ENCODE peak calls at places on chromosome X, in four cellular contexts. M, U, R and S are unnamed samples.

GRCh38 chrX:53445977-53446376 is 11.8 kb upstream of the HSD17B10 start:
- DNase-seq in R (no peak), U (peak), M (no peak), S (no peak)

GRCh38 chrX:15915959-15916703 is 61.5 kb upstream of the AP1S2 start:
- DNase-seq in U (peak), M (no peak), R (no peak), S (no peak)

GRCh38 chrX:100611951-100612350 is 24.7 kb downstream of the TSPAN6 start:
- DNase-seq in M (no peak), R (no peak), U (no peak), S (no peak)

GRCh38 chrX:140701480-140701879 is 8.1 kb upstream of the LINC00632 start:
- DNase-seq in R (no peak), M (no peak), U (peak), S (peak)

GRCh38 chrX:153361781-153362397 is 27.9 kb downstream of the ZNF275 start:
- DNase-seq in M (no peak), U (no peak), R (no peak), S (no peak)

GRCh38 chrX:17328837-17329236 is 46.2 kb upstream of the NHS start:
- DNase-seq in U (no peak), R (no peak), M (no peak), S (no peak)

GRCh38 chrX:139881130-139881529 is 51.7 kb downstream of the ATP11C start:
- DNase-seq in U (peak), M (no peak), R (no peak), S (no peak)

GRCh38 chrX:275967-276587 is 5.1 kb upstream of the PLCXD1 start:
- DNase-seq in U (peak), M (peak), R (peak), S (peak)

GRCh38 chrX:7218321-7219152 is 70.6 kb upstream of the PUDP start:
- DNase-seq in M (no peak), U (no peak), R (no peak), S (no peak)

GRCh38 chrX:150365953-150366911 is 3.1 kb downstream of the MAMLD1 start:
- DNase-seq in M (peak), U (peak), R (no peak), S (peak)